ENCODE peak calls at places on chromosomes 3 and 15, in four cellular contexts. One of them, this sample, is unnamed.
A peak's percentile ranks its signal among the peaks of the same experiment; 100 is the strongest.

GRCh38 chr3:81799403-81799802 is 38.0 kb upstream of the GBE1 start:
- DNase-seq in BE2C: no peak
- DNase-seq in psoas muscle: no peak
- DNase-seq in cardiac muscle cell: peak; percentile 36
- DNase-seq in this sample: no peak

GRCh38 chr3:150519026-150519425 is 27.3 kb downstream of the SERP1 start:
- DNase-seq in BE2C: no peak
- DNase-seq in psoas muscle: no peak
- DNase-seq in cardiac muscle cell: no peak
- DNase-seq in this sample: no peak

GRCh38 chr3:101780661-101781060 is 1.6 kb downstream of the NXPE3 start:
- DNase-seq in BE2C: peak; percentile 41
- DNase-seq in psoas muscle: no peak
- DNase-seq in cardiac muscle cell: no peak
- DNase-seq in this sample: no peak

GRCh38 chr3:148938306-148938705 is 53.0 kb upstream of the GYG1 start:
- DNase-seq in BE2C: no peak
- DNase-seq in psoas muscle: no peak
- DNase-seq in cardiac muscle cell: no peak
- DNase-seq in this sample: no peak

GRCh38 chr3:23676093-23676492 is 129.7 kb upstream of the UBE2E1 start:
- DNase-seq in BE2C: no peak
- DNase-seq in psoas muscle: no peak
- DNase-seq in cardiac muscle cell: no peak
- DNase-seq in this sample: no peak

GRCh38 chr3:193665370-193665989 is 72.5 kb downstream of the OPA1 start:
- DNase-seq in BE2C: no peak
- DNase-seq in psoas muscle: no peak
- DNase-seq in cardiac muscle cell: peak; percentile 14
- DNase-seq in this sample: no peak

GRCh38 chr3:141642215-141642614 is 95.9 kb upstream of the RNF7 start:
- DNase-seq in BE2C: no peak
- DNase-seq in psoas muscle: no peak
- DNase-seq in cardiac muscle cell: no peak
- DNase-seq in this sample: no peak

GRCh38 chr3:134427400-134428111 is 53.3 kb upstream of the AMOTL2 start:
- DNase-seq in BE2C: no peak
- DNase-seq in psoas muscle: peak; percentile 85
- DNase-seq in cardiac muscle cell: no peak
- DNase-seq in this sample: no peak

GRCh38 chr3:194364652-194365434 is 4.7 kb downstream of the LRRC15 start:
- DNase-seq in BE2C: peak; percentile 59
- DNase-seq in psoas muscle: peak; percentile 36
- DNase-seq in cardiac muscle cell: peak; percentile 64
- DNase-seq in this sample: peak; percentile 95

GRCh38 chr15:80643296-80643965 is 51.7 kb upstream of the ABHD17C start:
- DNase-seq in BE2C: no peak
- DNase-seq in psoas muscle: no peak
- DNase-seq in cardiac muscle cell: no peak
- DNase-seq in this sample: peak; percentile 11

GRCh38 chr3:173742491-173742890 is 344.9 kb downstream of the NLGN1 start:
- DNase-seq in BE2C: no peak
- DNase-seq in psoas muscle: no peak
- DNase-seq in cardiac muscle cell: no peak
- DNase-seq in this sample: no peak

GRCh38 chr15:52076889-52077781 is 35.4 kb downstream of the BCL2L10 start:
- DNase-seq in BE2C: no peak
- DNase-seq in psoas muscle: no peak
- DNase-seq in cardiac muscle cell: no peak
- DNase-seq in this sample: no peak

GRCh38 chr15:81253846-81254245 is 57.2 kb downstream of the IL16 start:
- DNase-seq in BE2C: no peak
- DNase-seq in psoas muscle: no peak
- DNase-seq in cardiac muscle cell: no peak
- DNase-seq in this sample: no peak

GRCh38 chr3:131794766-131795381 is 239.9 kb downstream of the CPNE4 start:
- DNase-seq in BE2C: peak; percentile 57
- DNase-seq in psoas muscle: no peak
- DNase-seq in cardiac muscle cell: peak; percentile 59
- DNase-seq in this sample: no peak

GRCh38 chr3:20047341-20047779 is 7.1 kb downstream of the KAT2B start:
- DNase-seq in BE2C: no peak
- DNase-seq in psoas muscle: no peak
- DNase-seq in cardiac muscle cell: no peak
- DNase-seq in this sample: no peak

GRCh38 chr3:16978921-16979271 is 94.1 kb downstream of the PLCL2 start:
- DNase-seq in BE2C: no peak
- DNase-seq in psoas muscle: no peak
- DNase-seq in cardiac muscle cell: no peak
- DNase-seq in this sample: no peak

DNA sequence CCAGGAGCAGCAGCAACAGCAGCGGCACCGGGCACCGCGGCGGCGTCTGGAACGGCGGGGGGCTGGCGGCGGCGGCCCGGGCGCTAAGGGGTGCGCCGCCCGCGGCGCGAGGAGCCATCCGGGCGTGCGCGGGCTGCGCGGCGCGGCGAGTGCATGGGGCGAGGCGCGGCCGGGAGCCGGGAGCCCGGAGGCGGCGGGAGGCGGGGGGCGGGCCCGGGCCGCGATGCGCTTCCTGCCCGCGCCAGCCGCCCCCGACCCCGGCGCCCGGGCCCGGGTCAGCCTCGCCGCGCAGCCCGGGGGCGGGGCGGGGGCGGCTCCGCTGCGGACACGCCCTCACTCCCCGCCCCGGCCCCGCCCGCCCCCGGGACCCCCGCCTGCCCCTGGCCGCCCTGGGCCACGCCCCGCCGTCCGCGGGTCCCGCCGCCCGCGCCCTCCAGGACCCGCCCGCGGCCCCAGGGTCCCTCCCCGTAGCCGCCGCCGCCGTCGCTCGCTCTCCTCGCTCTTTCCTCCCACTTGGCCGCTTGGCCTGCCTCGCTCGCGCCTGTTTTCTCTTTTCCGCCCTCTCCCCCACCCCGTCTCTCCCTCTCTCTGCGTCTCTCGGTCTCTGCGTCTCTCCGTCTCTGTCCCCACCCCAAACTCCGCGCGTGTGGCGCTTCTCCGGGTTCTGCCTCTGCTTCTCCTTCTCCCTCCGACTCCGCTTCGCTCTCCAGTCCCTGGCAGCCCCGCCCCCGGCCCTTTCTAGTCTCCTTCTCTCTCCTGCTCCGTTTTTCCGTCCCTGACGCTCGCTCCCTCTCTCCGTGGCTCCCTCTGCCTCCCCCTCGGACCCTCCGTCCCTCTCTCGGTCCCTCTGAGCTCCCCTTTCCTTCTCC is at the start of gene PLXND1:
- DNase-seq in BE2C: peak; percentile 76
- DNase-seq in psoas muscle: peak; percentile 79
- DNase-seq in cardiac muscle cell: peak; percentile 77
- DNase-seq in this sample: peak; percentile 90
- TF ChIP-seq CTCF in BE2C: no peak
- TF ChIP-seq CTCF in psoas muscle: no peak
- TF ChIP-seq CTCF in cardiac muscle cell: no peak
- TF ChIP-seq CTCF in this sample: no peak

GRCh38 chr15:25134546-25134945 is 179.8 kb downstream of the SNRPN start:
- DNase-seq in BE2C: no peak
- DNase-seq in psoas muscle: no peak
- DNase-seq in cardiac muscle cell: peak; percentile 11
- DNase-seq in this sample: no peak

GRCh38 chr15:25133804-25134203 is 179.0 kb downstream of the SNRPN start:
- DNase-seq in BE2C: no peak
- DNase-seq in psoas muscle: no peak
- DNase-seq in cardiac muscle cell: no peak
- DNase-seq in this sample: no peak

GRCh38 chr15:25137013-25137412 is 182.2 kb downstream of the SNRPN start:
- DNase-seq in BE2C: no peak
- DNase-seq in psoas muscle: no peak
- DNase-seq in cardiac muscle cell: no peak
- DNase-seq in this sample: no peak

DNA sequence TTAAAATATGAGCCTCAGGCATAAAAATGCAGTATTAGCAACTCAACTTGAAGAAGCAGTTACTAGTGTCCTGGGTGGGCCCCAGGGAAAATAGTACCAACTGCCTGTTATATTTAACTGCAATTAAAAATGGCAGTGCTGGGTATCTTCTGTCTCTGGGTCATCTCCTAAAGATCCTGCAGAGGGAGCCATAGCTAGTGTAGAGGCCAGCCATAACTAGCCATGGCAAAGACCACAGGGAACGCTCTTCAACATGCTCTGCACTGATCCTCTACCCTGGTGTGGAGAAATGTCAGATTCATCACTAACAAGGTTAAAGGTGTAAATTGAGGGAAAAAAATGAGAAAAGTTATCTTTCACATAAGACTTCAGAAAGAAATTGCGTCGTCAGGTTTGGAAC is 181.3 kb downstream of the SNRPN start:
- DNase-seq in BE2C: peak; percentile 15
- DNase-seq in psoas muscle: no peak
- DNase-seq in cardiac muscle cell: peak; percentile 45
- DNase-seq in this sample: no peak
- TF ChIP-seq CTCF in BE2C: peak; percentile 57
- TF ChIP-seq CTCF in psoas muscle: peak; percentile 33
- TF ChIP-seq CTCF in cardiac muscle cell: peak; percentile 18
- TF ChIP-seq CTCF in this sample: peak; percentile 24

DNA sequence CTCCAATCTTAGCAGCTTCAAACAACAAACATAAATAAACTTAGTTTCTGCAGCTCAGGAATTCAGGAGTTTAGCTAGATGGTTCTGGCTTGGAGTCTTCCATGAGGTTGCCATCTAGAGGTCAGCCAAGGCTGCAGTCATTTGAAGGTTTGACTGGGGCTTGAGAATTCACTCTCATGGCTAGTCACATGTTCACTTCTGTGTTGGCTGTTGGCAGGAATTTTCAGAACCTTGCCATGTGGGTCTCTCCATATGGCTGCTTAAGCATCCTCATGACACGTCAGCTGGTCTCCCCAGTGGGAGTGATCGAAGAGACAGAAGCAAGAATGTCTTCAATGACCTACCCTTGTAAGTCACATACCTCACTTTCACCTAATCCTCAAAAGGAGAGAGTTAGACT is 269.2 kb upstream of the CNTN3 start:
- DNase-seq in BE2C: no peak
- DNase-seq in psoas muscle: no peak
- DNase-seq in cardiac muscle cell: peak; percentile 16
- DNase-seq in this sample: no peak
- TF ChIP-seq CTCF in BE2C: peak; percentile 41
- TF ChIP-seq CTCF in psoas muscle: no peak
- TF ChIP-seq CTCF in cardiac muscle cell: no peak
- TF ChIP-seq CTCF in this sample: peak; percentile 29

GRCh38 chr3:45095916-45096526 is 50.2 kb downstream of the CDCP1 start:
- DNase-seq in BE2C: peak; percentile 44
- DNase-seq in psoas muscle: no peak
- DNase-seq in cardiac muscle cell: no peak
- DNase-seq in this sample: no peak

GRCh38 chr3:45088959-45089358 is 57.2 kb downstream of the CDCP1 start:
- DNase-seq in BE2C: no peak
- DNase-seq in psoas muscle: no peak
- DNase-seq in cardiac muscle cell: no peak
- DNase-seq in this sample: no peak

GRCh38 chr3:45088543-45088942 is 57.6 kb downstream of the CDCP1 start:
- DNase-seq in BE2C: no peak
- DNase-seq in psoas muscle: no peak
- DNase-seq in cardiac muscle cell: no peak
- DNase-seq in this sample: no peak

GRCh38 chr3:45090855-45091254 is 55.3 kb downstream of the CDCP1 start:
- DNase-seq in BE2C: no peak
- DNase-seq in psoas muscle: no peak
- DNase-seq in cardiac muscle cell: no peak
- DNase-seq in this sample: no peak

DNA sequence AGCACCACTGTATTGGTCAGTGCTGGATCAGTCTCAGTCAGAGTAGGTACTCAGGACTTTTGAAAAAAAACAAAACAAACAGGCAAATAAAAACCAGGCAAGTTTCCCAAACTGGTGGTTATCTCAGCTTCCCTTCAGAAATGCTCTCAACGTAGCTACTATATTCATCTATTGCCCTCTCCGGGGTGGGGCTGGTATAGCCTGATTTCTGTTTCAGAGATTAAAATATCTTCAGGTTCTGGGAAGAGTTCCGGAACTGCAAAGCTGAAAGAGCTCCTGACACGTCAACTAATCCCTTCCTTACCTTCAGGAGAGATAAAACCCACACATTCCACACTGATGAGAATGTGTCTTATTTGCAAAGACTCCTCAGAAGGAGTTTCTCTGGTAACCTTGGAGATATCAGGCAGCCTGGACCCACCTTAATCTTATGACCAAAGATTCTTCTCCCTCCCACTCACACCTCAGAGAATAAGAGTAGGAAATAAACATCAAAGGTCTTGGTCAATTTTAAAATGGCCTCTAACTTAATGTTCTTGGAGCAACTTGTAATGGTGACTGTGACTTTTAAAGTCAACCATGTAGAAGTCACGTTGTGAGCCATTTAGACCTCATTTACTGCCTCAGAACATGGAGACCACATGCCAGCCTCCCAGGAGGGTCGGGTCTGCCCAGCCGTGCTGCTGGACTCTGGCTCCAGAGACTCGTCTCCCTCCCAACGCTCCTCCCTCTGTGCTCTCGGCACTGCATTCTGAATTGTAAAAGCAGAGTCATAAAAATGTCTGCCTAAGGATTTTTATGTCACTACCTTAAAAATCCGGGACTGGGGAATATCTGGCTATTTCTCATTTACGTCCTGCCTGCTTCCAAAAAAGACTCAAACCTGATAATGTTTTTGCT is 53.8 kb downstream of the CDCP1 start:
- DNase-seq in BE2C: no peak
- DNase-seq in psoas muscle: no peak
- DNase-seq in cardiac muscle cell: no peak
- DNase-seq in this sample: no peak
- TF ChIP-seq CTCF in BE2C: no peak
- TF ChIP-seq CTCF in psoas muscle: no peak
- TF ChIP-seq CTCF in cardiac muscle cell: no peak
- TF ChIP-seq CTCF in this sample: no peak

GRCh38 chr3:56189486-56189985 is 278.7 kb downstream of the ERC2 start:
- DNase-seq in BE2C: no peak
- DNase-seq in psoas muscle: no peak
- DNase-seq in cardiac muscle cell: no peak
- DNase-seq in this sample: no peak
- TF ChIP-seq CTCF in BE2C: no peak
- TF ChIP-seq CTCF in psoas muscle: no peak
- TF ChIP-seq CTCF in cardiac muscle cell: no peak
- TF ChIP-seq CTCF in this sample: no peak

DNA sequence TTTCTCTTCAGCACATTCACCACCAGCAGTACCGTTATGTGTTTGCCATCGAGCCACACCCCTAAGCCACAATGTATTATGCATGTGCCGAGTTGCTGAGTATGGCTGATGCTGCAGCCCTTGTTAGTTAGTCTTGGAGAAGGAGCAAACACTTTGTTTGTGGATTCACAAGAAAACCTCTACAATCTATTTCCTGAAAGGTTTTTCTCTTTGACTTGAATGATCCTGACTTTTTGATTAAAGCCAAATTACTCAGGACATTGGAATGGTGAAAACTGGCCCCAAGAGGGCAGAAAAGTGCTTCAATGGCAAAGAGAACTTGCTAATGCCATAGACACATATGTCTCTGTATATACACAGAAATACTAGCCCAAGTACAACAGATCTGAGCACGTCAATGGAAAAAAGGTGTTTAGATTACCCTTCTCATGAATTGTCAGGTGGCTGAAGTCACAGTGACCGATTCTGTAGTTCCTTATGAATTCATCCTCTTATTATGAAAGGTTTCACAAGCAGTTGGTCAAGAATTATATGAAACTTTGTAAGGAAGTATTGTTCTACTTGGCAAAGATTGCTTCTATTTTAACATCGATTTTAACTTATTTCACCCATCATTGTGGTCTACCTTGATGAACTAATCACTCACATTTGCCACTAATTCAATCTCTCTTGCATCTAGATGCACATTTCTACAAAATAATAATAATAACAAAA is 103.0 kb downstream of the P3H2 start:
- DNase-seq in BE2C: no peak
- DNase-seq in psoas muscle: no peak
- DNase-seq in cardiac muscle cell: peak; percentile 36
- DNase-seq in this sample: no peak
- TF ChIP-seq CTCF in BE2C: no peak
- TF ChIP-seq CTCF in psoas muscle: peak; percentile 7
- TF ChIP-seq CTCF in cardiac muscle cell: peak; percentile 49
- TF ChIP-seq CTCF in this sample: peak; percentile 65